ENCODE peak calls at places on chromosomes 1 and 21, in five cellular contexts. V is heart left ventricle, C is stomach, H is spleen, P is Peyer's patch. R is an unnamed sample. For H3K36me3, the result is how much of the 10 kb centered on the place peaks cover.

GRCh38 chr1:11055676-11056075 is 4.1 kb downstream of the SRM start:
- DNase-seq in H (no peak), V (no peak), C (no peak), P (no peak), R (no peak)

GRCh38 chr1:212433577-212434462 is 1.1 kb downstream of the NENF start:
- DNase-seq in P (no peak), V (no peak), H (peak), C (no peak), R (no peak)

GRCh38 chr1:79042117-79042516 is 35.6 kb upstream of the ADGRL4 start:
- DNase-seq in V (no peak), C (no peak), H (no peak), P (no peak), R (no peak)

GRCh38 chr1:91725961-91726704 is 159.8 kb downstream of the TGFBR3 start:
- DNase-seq in C (no peak), H (no peak), V (no peak), P (no peak), R (no peak)

GRCh38 chr1:201648066-201648910 is 109.4 kb downstream of the NAV1 start:
- DNase-seq in H (no peak), V (peak), C (peak), P (peak), R (peak)

GRCh38 chr1:34970829-34971228 is 14.3 kb downstream of the TMEM35B start:
- DNase-seq in P (no peak), C (no peak), H (no peak), V (no peak), R (no peak)

GRCh38 chr1:151518936-151519335 is 7.7 kb downstream of the CGN start:
- DNase-seq in C (no peak), V (no peak), P (no peak), H (no peak), R (no peak)

GRCh38 chr21:34579411-34579810 is 35.5 kb downstream of the RCAN1 start:
- DNase-seq in H (no peak), P (no peak), C (no peak), V (no peak), R (no peak)

GRCh38 chr1:245229051-245229450 is 74.3 kb downstream of the KIF26B start:
- DNase-seq in H (no peak), V (no peak), C (no peak), P (no peak), R (no peak)

GRCh38 chr1:214840366-214840765 is 237.4 kb downstream of the CENPF start:
- DNase-seq in P (no peak), H (no peak), C (no peak), V (no peak), R (no peak)

GRCh38 chr1:92877081-92877711 is 45.4 kb downstream of the RPL5 start:
- DNase-seq in H (no peak), C (no peak), P (no peak), V (no peak), R (no peak)

GRCh38 chr1:27057801-27058647 is 45.4 kb upstream of the TENT5B start:
- DNase-seq in V (no peak), P (no peak), C (no peak), H (no peak), R (no peak)

GRCh38 chr1:30317921-30318320 is 405.5 kb downstream of the MATN1 start:
- DNase-seq in C (peak), P (no peak), H (no peak), V (no peak), R (no peak)

DNA sequence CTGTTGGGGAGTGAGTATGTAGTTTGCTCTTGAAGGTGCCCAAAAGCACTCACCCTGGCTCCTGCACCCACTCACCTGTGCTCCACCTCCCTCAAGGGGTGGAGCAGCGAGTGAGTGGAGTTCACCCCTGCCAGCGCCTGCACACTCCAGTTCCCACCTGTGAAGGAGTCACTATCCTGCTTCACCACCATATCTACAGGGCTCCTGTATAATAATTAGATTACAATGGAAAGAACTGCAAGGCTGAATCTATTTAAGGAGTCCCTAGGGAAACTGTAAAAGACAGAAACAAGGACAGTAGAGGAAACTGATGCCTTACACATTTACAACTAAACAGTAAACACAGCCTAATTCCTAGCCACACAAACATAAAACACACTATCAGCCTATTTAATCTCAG is 4.1 kb downstream of the DNAI4 start:
- DNase-seq in P (no peak), H (no peak), V (no peak), C (no peak), R (no peak)
- H3K4me3 ChIP-seq in P (no peak), H (no peak), V (no peak), C (no peak), R (no peak)

DNA sequence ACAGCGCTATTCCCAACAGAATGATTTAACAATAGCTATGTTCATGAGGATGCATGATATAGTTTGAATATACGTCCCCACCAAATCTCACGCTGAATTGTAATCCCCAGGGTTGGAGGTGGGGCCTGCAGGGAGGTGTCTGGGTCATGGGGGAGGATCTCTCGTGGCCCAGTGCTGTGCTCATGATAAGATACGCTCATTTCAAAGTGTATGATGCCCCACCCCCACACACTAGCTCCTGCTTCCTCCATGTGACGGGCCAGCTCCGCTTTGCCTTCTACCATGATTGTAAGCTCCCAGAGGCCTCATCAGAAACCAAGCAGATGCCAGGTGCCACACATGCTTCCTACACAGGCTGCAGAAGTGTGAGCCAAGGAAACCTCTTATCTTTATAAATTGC is 93.6 kb downstream of the SMYD3 start:
- DNase-seq in H (no peak), V (no peak), P (no peak), C (no peak), R (no peak)
- TF ChIP-seq POLR2A in H (no peak), V (no peak), P (no peak), C (no peak), R (no peak)

GRCh38 chr1:226164154-226164553 is 22.4 kb downstream of the ACBD3 start:
- DNase-seq in P (no peak), V (no peak), C (no peak), H (no peak), R (no peak)
- H3K36me3 ChIP-seq in P (under half), V (half or more), C (half or more), H (half or more), R (under half)

GRCh38 chr21:36246080-36246631 is 73.8 kb upstream of the MORC3 start:
- DNase-seq in C (peak), H (no peak), P (no peak), V (no peak), R (no peak)
- H3K4me3 ChIP-seq in C (no peak), H (no peak), P (no peak), V (no peak), R (no peak)

GRCh38 chr1:22050330-22050729 is 2.2 kb upstream of the CDC42 start:
- DNase-seq in C (no peak), V (no peak), P (no peak), H (no peak), R (no peak)

GRCh38 chr1:22045604-22046228 is 6.8 kb upstream of the CDC42 start:
- DNase-seq in H (peak), P (no peak), V (no peak), C (no peak), R (no peak)

GRCh38 chr1:22044690-22045420 is 7.7 kb upstream of the CDC42 start:
- DNase-seq in V (no peak), C (no peak), P (no peak), H (peak), R (no peak)

GRCh38 chr1:22051607-22052114 is 848 bp upstream of the CDC42 start:
- DNase-seq in H (no peak), P (no peak), C (no peak), V (no peak), R (no peak)

GRCh38 chr1:22048351-22049192 is 3.9 kb upstream of the CDC42 start:
- DNase-seq in P (no peak), H (no peak), C (no peak), V (peak), R (no peak)
- TF ChIP-seq POLR2A in P (no peak), H (no peak), C (no peak), V (no peak), R (no peak)

GRCh38 chr1:226698659-226699058 is 40.4 kb downstream of the ITPKB start:
- DNase-seq in C (no peak), H (no peak), V (no peak), P (no peak), R (no peak)

GRCh38 chr1:226699166-226699565 is 39.9 kb downstream of the ITPKB start:
- DNase-seq in H (peak), P (no peak), V (no peak), C (no peak), R (no peak)

GRCh38 chr1:226702318-226702956 is 36.6 kb downstream of the ITPKB start:
- DNase-seq in C (no peak), H (no peak), P (no peak), V (no peak), R (no peak)

GRCh38 chr1:226702957-226703831 is 35.9 kb downstream of the ITPKB start:
- DNase-seq in V (peak), C (peak), H (peak), P (peak), R (peak)

GRCh38 chr1:226700861-226701260 is 38.2 kb downstream of the ITPKB start:
- DNase-seq in H (no peak), V (no peak), P (no peak), C (no peak), R (no peak)
- H3K36me3 ChIP-seq in H (under half), V (under half), P (under half), C (under half), R (under half)

GRCh38 chr1:172322219-172323061 is 98.0 kb upstream of the C1orf105 start:
- DNase-seq in P (no peak), V (peak), C (no peak), H (no peak), R (peak)
- H3K4me3 ChIP-seq in P (no peak), V (no peak), C (peak), H (no peak), R (no peak)

GRCh38 chr1:225613006-225613405 is 39.9 kb downstream of the ENAH start:
- DNase-seq in C (no peak), V (no peak), H (no peak), P (no peak), R (no peak)
- TF ChIP-seq POLR2A in C (no peak), V (no peak), H (no peak), P (no peak), R (no peak)

GRCh38 chr1:56416385-56416972 is 162.9 kb downstream of the PLPP3 start:
- DNase-seq in P (no peak), V (no peak), C (no peak), H (no peak), R (no peak)

GRCh38 chr1:56415258-56415657 is 164.1 kb downstream of the PLPP3 start:
- DNase-seq in C (no peak), V (no peak), H (no peak), P (no peak), R (no peak)

GRCh38 chr1:56415720-56416119 is 163.6 kb downstream of the PLPP3 start:
- DNase-seq in P (no peak), V (no peak), C (no peak), H (no peak), R (no peak)

GRCh38 chr1:56413671-56414199 is 165.6 kb downstream of the PLPP3 start:
- DNase-seq in C (no peak), V (no peak), H (no peak), P (no peak), R (no peak)

DNA sequence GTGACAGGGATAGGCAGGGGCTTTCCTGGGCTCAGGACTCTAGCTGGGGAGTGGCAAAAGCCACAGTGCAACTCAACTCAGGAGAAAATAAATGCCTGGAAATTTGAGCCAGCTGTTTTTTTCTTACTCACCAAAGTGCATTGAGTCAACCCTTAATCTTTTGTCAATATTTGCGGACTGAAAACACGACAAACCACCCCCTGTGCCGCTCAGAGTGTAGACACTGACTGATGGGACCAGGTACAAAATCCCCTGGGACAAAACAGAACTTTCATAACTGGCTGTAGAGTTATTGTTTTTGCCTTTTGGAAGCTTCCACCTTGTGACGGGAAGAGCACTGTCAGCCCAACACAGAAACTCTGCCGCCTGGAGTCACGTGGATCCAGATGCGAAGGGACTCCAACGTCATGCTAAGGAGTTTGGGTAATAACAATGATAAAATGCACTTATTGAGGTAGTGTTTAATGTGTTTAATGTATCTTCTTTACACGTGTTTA is 164.6 kb downstream of the PLPP3 start:
- DNase-seq in H (no peak), C (peak), P (no peak), V (no peak), R (no peak)
- H3K36me3 ChIP-seq in H (under half), C (under half), P (under half), V (under half), R (under half)